ENCODE peak calls at places on chromosome 15, in four cellular contexts. R is iris pigment epithelial cell; O is NCI-H345; F is stimulated activated effector memory CD8-positive, alpha-beta T cell treated with anti-CD3 and anti-CD28 coated beads, Interleukin-12 subunit alpha, Interleukin-12 subunit beta, amount 100 ng/mL, for 72 hours. C is an unnamed sample.

GRCh38 chr15:26628879-26629529 is 143.9 kb downstream of the GABRB3 start:
- DNase-seq in R (no peak), O (no peak), F (no peak), C (peak)

GRCh38 chr15:34776706-34777105 is 18.6 kb downstream of the ACTC1 start:
- DNase-seq in R (no peak), O (no peak), F (no peak), C (no peak)

GRCh38 chr15:82810061-82810862 is 834 bp downstream of the WHAMM start:
- DNase-seq in R (peak), O (peak), F (no peak), C (peak)

GRCh38 chr15:37372064-37372463 is 271.7 kb upstream of the MEIS2 start:
- DNase-seq in R (no peak), O (no peak), F (no peak), C (no peak)

GRCh38 chr15:55289011-55289572 is 521 bp downstream of the RAB27A start:
- DNase-seq in R (peak), O (peak), F (no peak), C (no peak)

GRCh38 chr15:42549052-42549491 is 434 bp downstream of the HAUS2 start:
- DNase-seq in R (peak), O (no peak), F (no peak), C (no peak)

GRCh38 chr15:52220251-52220650 is 29.1 kb upstream of the GNB5 start:
- DNase-seq in R (no peak), O (no peak), F (no peak), C (no peak)

GRCh38 chr15:73927476-73928240 is 1.4 kb downstream of the LOXL1 start:
- DNase-seq in R (peak), O (peak), F (peak), C (no peak)

GRCh38 chr15:80698636-80699035 is 3.5 kb downstream of the ABHD17C start:
- DNase-seq in R (peak), O (no peak), F (no peak), C (no peak)

GRCh38 chr15:26889298-26889898 is 22.5 kb downstream of the GABRA5 start:
- DNase-seq in R (peak), O (peak), F (no peak), C (no peak)

GRCh38 chr15:99566157-99566900 is 545 bp downstream of the MEF2A start:
- DNase-seq in R (peak), O (no peak), F (no peak), C (peak)

GRCh38 chr15:88621789-88622604 is 857 bp downstream of the AEN start:
- DNase-seq in R (peak), O (no peak), F (no peak), C (no peak)

GRCh38 chr15:66291816-66292215 is 1.6 kb upstream of the DIS3L start:
- DNase-seq in R (no peak), O (no peak), F (no peak), C (no peak)

GRCh38 chr15:94237903-94238302 is 6.5 kb downstream of the MCTP2 start:
- DNase-seq in R (no peak), O (no peak), F (no peak), C (no peak)

GRCh38 chr15:67771201-67771600 is 54.1 kb upstream of the SKOR1 start:
- DNase-seq in R (no peak), O (no peak), F (no peak), C (no peak)

GRCh38 chr15:67085818-67086649 is 20.6 kb downstream of the SMAD3 start:
- DNase-seq in R (peak), O (no peak), F (no peak), C (no peak)

GRCh38 chr15:42315435-42316020 is 42.3 kb upstream of the TMEM87A start:
- DNase-seq in R (no peak), O (no peak), F (no peak), C (no peak)

GRCh38 chr15:32089851-32090359 is 59.6 kb downstream of the CHRNA7 start:
- DNase-seq in R (no peak), O (no peak), F (no peak), C (no peak)

GRCh38 chr15:74458473-74458872 is 2.5 kb downstream of the UBL7 start:
- DNase-seq in R (no peak), O (no peak), F (no peak), C (no peak)

GRCh38 chr15:50166216-50166615 is 15.8 kb upstream of the SLC27A2 start:
- DNase-seq in R (peak), O (no peak), F (no peak), C (no peak)

GRCh38 chr15:68252925-68253534 is 23.5 kb upstream of the CLN6 start:
- DNase-seq in R (peak), O (peak), F (no peak), C (no peak)

GRCh38 chr15:83204697-83205096 is 2.9 kb downstream of the HDGFL3 start:
- DNase-seq in R (peak), O (no peak), F (no peak), C (no peak)

GRCh38 chr15:37370938-37371337 is 270.6 kb upstream of the MEIS2 start:
- DNase-seq in R (no peak), O (no peak), F (no peak), C (no peak)

GRCh38 chr15:93861956-93862741 is 369.2 kb upstream of the MCTP2 start:
- DNase-seq in R (no peak), O (no peak), F (no peak), C (no peak)

GRCh38 chr15:99716540-99716939 is 16.7 kb downstream of the LYSMD4 start:
- DNase-seq in R (no peak), O (no peak), F (no peak), C (no peak)

GRCh38 chr15:40320931-40321371 is 2.5 kb upstream of the INAFM2 start:
- DNase-seq in R (peak), O (peak), F (no peak), C (no peak)

GRCh38 chr15:31340047-31340446 is 13.4 kb downstream of the KLF13 start:
- DNase-seq in R (no peak), O (no peak), F (no peak), C (no peak)

GRCh38 chr15:99427668-99428361 is 138.0 kb upstream of the MEF2A start:
- DNase-seq in R (no peak), O (no peak), F (no peak), C (no peak)

GRCh38 chr15:80773122-80773551 is 6.0 kb upstream of the CEMIP start:
- DNase-seq in R (peak), O (peak), F (no peak), C (no peak)

GRCh38 chr15:27871078-27871695 is 227.9 kb downstream of the OCA2 start:
- DNase-seq in R (no peak), O (no peak), F (no peak), C (no peak)